ENCODE peak calls at places on chromosome 13, in four cellular contexts. V is K562, J is HepG2, P is SK-N-SH. T is an unnamed sample.

GRCh38 chr13:74306496-74306895 is 172.3 kb upstream of the KLF12 start:
- DNase-seq in J (no peak), P (peak; percentile 20), V (no peak), T (no peak)

GRCh38 chr13:40189426-40189825 is 477.0 kb downstream of the FOXO1 start:
- DNase-seq in V (no peak), J (no peak), P (no peak), T (no peak)

GRCh38 chr13:111947026-111947810 is 119.7 kb upstream of the SOX1 start:
- DNase-seq in P (no peak), V (no peak), J (no peak), T (no peak)

GRCh38 chr13:48000559-48001126 is 430 bp downstream of the SUCLA2 start:
- DNase-seq in P (no peak), V (peak; percentile 6), J (no peak), T (no peak)

GRCh38 chr13:102089177-102089576 is 312.7 kb downstream of the FGF14 start:
- DNase-seq in J (no peak), P (no peak), V (no peak), T (no peak)

GRCh38 chr13:72782717-72783116 is 784 bp downstream of the PIBF1 start:
- DNase-seq in J (no peak), P (peak; percentile 1), V (peak; percentile 5), T (no peak)

GRCh38 chr13:99214232-99214631 is 13.6 kb downstream of the UBAC2 start:
- DNase-seq in P (no peak), V (no peak), J (no peak), T (peak; percentile 67)

GRCh38 chr13:76993021-76993420 is 1.1 kb downstream of the CLN5 start:
- DNase-seq in V (no peak), P (no peak), J (no peak), T (no peak)

GRCh38 chr13:100361504-100361903 is 227.1 kb downstream of the GGACT start:
- DNase-seq in V (no peak), J (no peak), P (no peak), T (no peak)

GRCh38 chr13:51957377-51958216 is 53.7 kb downstream of the ATP7B start:
- DNase-seq in P (no peak), J (no peak), V (no peak), T (peak; percentile 37)
- TF ChIP-seq FOXM1 in P (no peak), J (no peak), V (no peak), T (no peak)

DNA sequence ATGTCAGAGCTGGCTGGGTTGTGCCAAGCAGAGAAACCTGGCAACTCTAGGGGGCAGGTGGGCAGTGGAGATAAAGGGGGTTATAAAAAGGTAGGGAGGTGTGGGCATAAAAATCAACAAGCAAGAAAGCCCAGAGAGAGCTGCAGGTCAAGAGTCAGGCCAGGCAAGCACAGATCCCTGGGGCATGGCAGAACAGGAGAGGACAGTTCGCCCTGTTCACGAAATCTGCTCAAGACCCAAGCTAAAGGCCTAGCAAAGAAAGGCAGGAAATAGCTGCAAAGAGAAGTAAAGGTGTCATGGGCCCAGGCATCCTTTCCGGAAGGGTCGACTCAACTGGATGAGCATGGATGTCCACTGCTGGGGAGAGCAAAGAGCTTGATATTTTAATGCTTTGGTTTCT is 3.4 kb downstream of the MBNL2 start:
- DNase-seq in P (no peak), J (no peak), V (no peak), T (no peak)
- TF ChIP-seq SIN3A in P (no peak), J (no peak), V (no peak), T (no peak)

DNA sequence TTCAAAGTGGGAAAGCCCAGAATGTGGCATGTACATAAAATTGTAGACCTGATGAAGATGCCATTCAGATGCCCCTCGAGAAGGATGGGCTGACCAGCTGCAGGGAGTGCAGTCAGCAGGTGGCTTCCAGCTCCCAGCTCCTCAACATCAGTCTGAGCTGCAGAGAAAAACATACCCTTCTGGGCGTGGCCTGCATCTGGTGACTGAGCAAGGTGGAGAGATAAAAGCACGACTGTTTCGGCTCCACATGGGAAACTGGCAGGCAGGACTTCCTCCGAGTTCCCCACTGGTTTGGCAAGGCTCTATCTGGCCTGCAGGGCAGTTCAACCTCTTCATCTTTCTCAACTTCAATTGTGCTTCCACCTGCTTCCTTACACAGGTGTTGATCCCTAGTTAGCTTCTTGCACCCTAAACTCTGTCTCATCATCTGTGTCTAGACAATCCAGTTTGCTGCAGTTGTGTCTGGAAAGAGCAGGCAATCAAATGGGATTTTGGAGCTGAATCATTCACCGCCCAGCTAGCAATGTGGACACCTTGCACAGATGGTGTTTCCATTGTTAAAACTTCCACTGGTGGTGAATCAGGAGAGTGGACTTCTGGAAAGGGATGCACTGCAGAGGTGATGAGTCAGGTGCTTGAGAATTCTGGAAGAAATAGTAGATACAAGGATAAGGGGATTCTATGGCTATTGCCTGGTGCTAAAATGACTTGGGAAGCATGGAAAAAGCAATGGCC is 56.8 kb downstream of the POLR1D start:
- DNase-seq in P (no peak), V (no peak), J (no peak), T (no peak)
- TF ChIP-seq FOXM1 in P (no peak), V (no peak), J (no peak), T (no peak)

DNA sequence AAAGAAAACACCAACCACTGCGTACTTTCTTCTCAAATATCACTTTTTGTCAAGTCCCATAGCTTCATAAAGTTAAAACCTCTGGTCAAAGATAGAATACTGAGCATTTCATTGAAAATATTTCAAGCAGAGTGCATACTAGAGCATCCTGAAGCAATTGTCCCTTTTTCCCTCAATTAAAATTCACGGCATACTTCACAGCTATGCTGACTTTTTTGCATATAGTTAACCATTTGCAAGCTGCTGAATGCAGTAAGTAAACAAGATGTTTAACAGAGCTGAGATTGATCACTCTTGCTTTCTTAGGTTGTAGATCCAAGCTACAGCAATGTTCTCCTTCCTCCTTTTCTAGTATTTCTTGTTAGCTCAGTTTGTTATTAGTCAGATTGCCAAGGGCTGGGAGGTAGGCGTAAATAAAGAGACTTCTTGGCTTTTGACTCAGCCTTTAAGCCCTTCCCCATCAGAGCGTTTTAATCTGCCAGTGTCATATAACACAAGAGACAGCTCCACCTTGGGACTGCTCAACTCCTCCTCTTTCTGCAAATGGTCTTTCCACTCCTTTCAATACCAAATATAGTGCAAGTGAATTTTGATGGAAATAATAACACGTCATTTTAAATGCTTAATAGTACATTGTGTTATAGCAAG is at the start of gene SLITRK6:
- DNase-seq in V (no peak), P (peak; percentile 9), J (no peak), T (no peak)
- TF ChIP-seq SIN3A in V (no peak), P (no peak), J (no peak), T (no peak)

GRCh38 chr13:41547253-41548000 is 90.1 kb downstream of the RGCC start:
- DNase-seq in J (peak; percentile 36), V (no peak), P (no peak), T (no peak)

GRCh38 chr13:41546372-41547252 is 89.3 kb downstream of the RGCC start:
- DNase-seq in V (no peak), J (peak; percentile 21), P (no peak), T (no peak)

GRCh38 chr13:41542281-41542680 is 84.9 kb downstream of the RGCC start:
- DNase-seq in J (no peak), P (no peak), V (no peak), T (no peak)

GRCh38 chr13:41543664-41544300 is 86.4 kb downstream of the RGCC start:
- DNase-seq in V (no peak), J (no peak), P (no peak), T (no peak)

GRCh38 chr13:41544824-41545707 is 87.7 kb downstream of the RGCC start:
- DNase-seq in P (no peak), J (no peak), V (no peak), T (no peak)
- TF ChIP-seq FOXM1 in P (no peak), J (no peak), V (no peak), T (no peak)